ENCODE peak calls at places on chromosomes 12 and 14, in four cellular contexts. R is nephron progenitor cell, A is A549, H is HFFc6. Z is an unnamed sample.

GRCh38 chr12:55446334-55446733 is 2.5 kb downstream of the OR6C2 start:
- DNase-seq in R (no peak), A (no peak), H (no peak), Z (no peak)

GRCh38 chr12:19223018-19223417 is 93.5 kb downstream of the PLEKHA5 start:
- DNase-seq in A (peak; percentile 37), H (no peak), R (no peak), Z (no peak)

GRCh38 chr14:24605435-24606190 is 3.9 kb downstream of the GZMH start:
- DNase-seq in R (peak; percentile 54), H (no peak), A (peak; percentile 23), Z (peak; percentile 86)

GRCh38 chr14:101478096-101478495 is 83.2 kb upstream of the DIO3 start:
- DNase-seq in R (no peak), H (no peak), A (no peak), Z (no peak)

GRCh38 chr12:2925322-2925995 is 33.7 kb upstream of the TEAD4 start:
- DNase-seq in A (no peak), R (no peak), H (peak; percentile 32), Z (no peak)

GRCh38 chr14:75013290-75013689 is 10.6 kb downstream of the EIF2B2 start:
- DNase-seq in H (no peak), A (no peak), R (no peak), Z (no peak)

GRCh38 chr14:22304324-22304723 is 284.7 kb downstream of the DAD1 start:
- DNase-seq in A (no peak), H (no peak), R (peak; percentile 49), Z (no peak)

GRCh38 chr12:14111230-14111865 is 129.9 kb upstream of the GRIN2B start:
- DNase-seq in R (peak; percentile 4), H (no peak), A (peak; percentile 39), Z (peak; percentile 8)

GRCh38 chr12:20716037-20716436 is 20.9 kb downstream of the SLCO1C1 start:
- DNase-seq in R (no peak), A (peak; percentile 10), H (no peak), Z (no peak)

DNA sequence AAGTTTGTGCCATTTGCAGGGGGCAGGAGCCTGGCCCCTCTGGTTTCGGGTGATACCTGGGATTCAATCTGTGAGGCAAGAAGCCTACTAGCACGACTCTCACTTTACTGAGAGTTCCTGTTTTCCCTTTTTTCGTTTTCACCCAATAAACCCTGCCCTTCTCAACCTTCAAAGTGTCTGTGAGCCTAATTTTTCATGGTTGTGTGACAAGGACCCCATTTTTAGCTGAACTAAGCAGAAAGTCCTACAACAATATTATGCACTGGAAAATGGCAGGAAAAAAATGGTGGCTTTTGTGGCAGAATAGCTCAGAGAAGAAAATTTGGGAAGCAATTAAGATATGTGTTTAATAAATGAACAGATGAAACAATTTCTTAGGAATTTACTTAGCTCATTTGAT is 432.1 kb downstream of the C12orf50 start:
- DNase-seq in A (no peak), R (no peak), H (no peak), Z (no peak)
- TF ChIP-seq CTCF in A (no peak), R (no peak), H (no peak), Z (no peak)

DNA sequence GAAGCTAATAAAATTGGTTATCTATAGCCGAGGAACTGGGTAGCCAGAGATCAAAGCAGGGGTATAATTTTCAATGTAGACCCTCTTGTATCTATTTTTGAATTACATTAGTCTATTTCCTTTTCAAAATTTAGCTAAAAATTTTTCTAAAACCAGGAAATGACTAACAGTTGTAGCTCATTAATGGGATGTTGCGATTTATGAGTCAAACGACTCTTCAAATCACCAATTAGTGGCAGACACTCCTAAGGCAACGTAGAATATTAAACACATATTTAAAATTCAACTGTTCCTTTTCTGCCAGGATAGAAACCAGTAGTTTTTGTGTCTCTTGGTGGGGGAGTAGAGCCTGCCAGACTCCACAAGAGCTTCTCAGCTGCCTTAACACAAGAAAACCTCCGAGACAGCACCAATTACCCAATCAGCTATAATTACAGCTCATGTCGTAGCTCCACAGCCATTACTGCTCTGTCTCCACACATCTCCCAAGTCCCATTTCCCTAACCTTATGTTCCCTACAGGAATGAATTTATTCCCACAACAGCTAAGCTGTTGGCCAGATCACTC is 26.9 kb downstream of the GCN1 start:
- DNase-seq in H (no peak), R (no peak), A (no peak), Z (no peak)
- TF ChIP-seq CTCF in H (no peak), R (no peak), A (no peak), Z (no peak)

GRCh38 chr14:82915381-82915780 is 1381.7 kb upstream of the SEL1L start:
- DNase-seq in R (no peak), H (no peak), A (no peak), Z (no peak)
- TF ChIP-seq CTCF in R (no peak), H (no peak), A (no peak), Z (no peak)

GRCh38 chr14:59126714-59127436 is 61.6 kb upstream of the DAAM1 start:
- DNase-seq in R (peak; percentile 28), A (peak; percentile 68), H (peak; percentile 53), Z (peak; percentile 35)
- TF ChIP-seq CTCF in R (peak; percentile 75), A (peak; percentile 90), H (peak; percentile 94), Z (peak; percentile 84)

GRCh38 chr14:96246535-96246839 is 9.5 kb upstream of the BDKRB1 start:
- DNase-seq in R (no peak), H (peak; percentile 93), A (peak; percentile 91), Z (no peak)

GRCh38 chr14:96247031-96247430 is 9.0 kb upstream of the BDKRB1 start:
- DNase-seq in A (no peak), R (no peak), H (no peak), Z (no peak)

GRCh38 chr14:96250545-96250944 is 5.5 kb upstream of the BDKRB1 start:
- DNase-seq in R (no peak), H (no peak), A (no peak), Z (no peak)

GRCh38 chr14:96251656-96252155 is 4.3 kb upstream of the BDKRB1 start:
- DNase-seq in H (no peak), R (no peak), A (no peak), Z (no peak)

GRCh38 chr14:96249016-96249415 is 7.0 kb upstream of the BDKRB1 start:
- DNase-seq in H (peak; percentile 95), R (no peak), A (peak; percentile 69), Z (no peak)
- TF ChIP-seq CTCF in H (no peak), R (no peak), A (no peak), Z (no peak)

GRCh38 chr12:39372204-39372925 is 70.6 kb downstream of the KIF21A start:
- DNase-seq in R (no peak), A (no peak), H (no peak), Z (no peak)

GRCh38 chr12:39378346-39378745 is 64.6 kb downstream of the KIF21A start:
- DNase-seq in H (no peak), R (no peak), A (no peak), Z (no peak)

GRCh38 chr12:39372929-39373328 is 70.0 kb downstream of the KIF21A start:
- DNase-seq in R (no peak), A (no peak), H (no peak), Z (peak; percentile 40)

GRCh38 chr12:39380090-39380489 is 62.8 kb downstream of the KIF21A start:
- DNase-seq in H (no peak), A (no peak), R (no peak), Z (no peak)

DNA sequence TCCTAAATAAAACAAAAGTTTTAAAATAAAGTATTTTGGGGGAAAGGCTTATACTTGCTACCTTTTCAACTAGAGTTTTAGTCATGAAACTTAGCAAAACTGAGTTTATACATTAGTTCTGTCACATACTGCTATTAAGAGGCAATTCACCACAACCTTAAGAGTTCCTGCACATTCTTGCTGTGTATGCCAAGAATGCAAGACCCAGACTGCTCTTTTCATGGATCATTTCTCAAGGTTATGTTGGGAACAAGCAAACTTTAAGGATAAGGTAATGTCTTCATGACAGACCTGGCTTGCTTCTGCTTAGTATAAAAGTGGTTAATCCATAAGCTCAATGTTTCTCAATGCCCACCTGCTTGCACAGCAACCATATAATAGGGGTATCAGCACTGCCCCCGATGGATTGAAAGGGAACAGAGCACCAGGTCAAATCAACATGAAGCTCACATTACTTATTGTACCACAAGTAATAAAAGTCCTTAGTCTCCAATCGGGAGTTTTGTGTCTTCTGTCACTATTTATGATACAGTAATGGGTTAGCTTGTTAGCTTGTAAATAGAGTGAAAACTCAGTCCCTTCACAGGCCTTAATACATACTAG is 67.6 kb downstream of the KIF21A start:
- DNase-seq in A (no peak), H (no peak), R (no peak), Z (peak; percentile 5)
- TF ChIP-seq CTCF in A (no peak), H (no peak), R (peak; percentile 19), Z (no peak)

GRCh38 chr12:91332305-91332704 is 149.7 kb upstream of the DCN start:
- DNase-seq in H (no peak), R (no peak), A (no peak), Z (no peak)
- TF ChIP-seq CTCF in H (peak; percentile 52), R (no peak), A (no peak), Z (no peak)